ENCODE peak calls at places on chromosomes 4 and X, in five cellular contexts. C, L, A, J and R are unnamed samples. For H3K4me1, the result is how much of the 10 kb centered on the place peaks cover.

GRCh38 chr4:28310926-28311325 is 1450.3 kb downstream of the STIM2 start:
- DNase-seq in L (no peak), J (no peak), A (no peak), C (no peak), R (no peak)

GRCh38 chr4:52843958-52844357 is 18.2 kb upstream of the RASL11B start:
- DNase-seq in A (no peak), C (no peak), J (no peak), L (no peak), R (no peak)

GRCh38 chrX:15404712-15405111 is 20.5 kb upstream of the VEGFD start:
- DNase-seq in A (no peak), L (no peak), J (no peak), C (no peak), R (no peak)

GRCh38 chr4:17721496-17722360 is 59.7 kb downstream of the FAM184B start:
- DNase-seq in L (no peak), J (peak), A (no peak), C (no peak), R (no peak)

GRCh38 chr4:40990899-40991265 is 223.5 kb downstream of the APBB2 start:
- DNase-seq in L (no peak), J (no peak), A (no peak), C (no peak), R (no peak)

GRCh38 chrX:38260231-38260630 is 39.6 kb upstream of the SRPX start:
- DNase-seq in J (no peak), A (peak), L (peak), C (no peak), R (no peak)

GRCh38 chr4:2250764-2251072 is 8.8 kb upstream of the HAUS3 start:
- DNase-seq in J (no peak), C (no peak), A (no peak), L (no peak), R (no peak)

GRCh38 chrX:107935664-107936433 is 46.3 kb downstream of the TEX13B start:
- DNase-seq in A (no peak), L (no peak), C (no peak), J (no peak), R (no peak)

GRCh38 chr4:18022572-18023039 is 1.1 kb upstream of the LCORL start:
- DNase-seq in C (no peak), A (peak), J (no peak), L (no peak), R (no peak)

GRCh38 chrX:102658551-102658950 is 7.3 kb downstream of the GPRASP1 start:
- DNase-seq in A (no peak), J (no peak), C (no peak), L (peak), R (no peak)

GRCh38 chr4:4595252-4595651 is 53.4 kb upstream of the STX18 start:
- DNase-seq in A (no peak), J (no peak), L (no peak), C (no peak), R (no peak)

GRCh38 chr4:157957905-157958304 is 214.9 kb downstream of the GASK1B start:
- DNase-seq in C (no peak), L (no peak), J (no peak), A (no peak), R (no peak)

GRCh38 chr4:173519130-173520101 is 10.6 kb downstream of the HAND2 start:
- DNase-seq in J (no peak), C (no peak), L (no peak), A (no peak), R (no peak)

GRCh38 chrX:79330022-79330421 is 37.1 kb downstream of the ITM2A start:
- DNase-seq in L (no peak), C (no peak), J (no peak), A (no peak), R (no peak)

GRCh38 chr4:75733369-75733768 is 9.0 kb downstream of the USO1 start:
- DNase-seq in A (no peak), C (no peak), L (no peak), J (no peak), R (no peak)

GRCh38 chr4:150582101-150582565 is at the start of gene MAB21L2:
- DNase-seq in J (no peak), A (no peak), C (no peak), L (no peak), R (no peak)

GRCh38 chrX:131763674-131764073 is 219.8 kb downstream of the OR13H1 start:
- DNase-seq in J (no peak), A (no peak), C (peak), L (no peak), R (no peak)

GRCh38 chr4:88690355-88690754 is 7.3 kb downstream of the NAP1L5 start:
- DNase-seq in L (no peak), C (no peak), A (peak), J (no peak), R (no peak)

GRCh38 chr4:4386736-4387392 is at the start of gene NSG1:
- DNase-seq in J (no peak), A (no peak), C (no peak), L (no peak), R (no peak)

GRCh38 chr4:15366660-15367059 is 61.2 kb upstream of the C1QTNF7 start:
- DNase-seq in J (no peak), C (no peak), A (no peak), L (no peak), R (no peak)

DNA sequence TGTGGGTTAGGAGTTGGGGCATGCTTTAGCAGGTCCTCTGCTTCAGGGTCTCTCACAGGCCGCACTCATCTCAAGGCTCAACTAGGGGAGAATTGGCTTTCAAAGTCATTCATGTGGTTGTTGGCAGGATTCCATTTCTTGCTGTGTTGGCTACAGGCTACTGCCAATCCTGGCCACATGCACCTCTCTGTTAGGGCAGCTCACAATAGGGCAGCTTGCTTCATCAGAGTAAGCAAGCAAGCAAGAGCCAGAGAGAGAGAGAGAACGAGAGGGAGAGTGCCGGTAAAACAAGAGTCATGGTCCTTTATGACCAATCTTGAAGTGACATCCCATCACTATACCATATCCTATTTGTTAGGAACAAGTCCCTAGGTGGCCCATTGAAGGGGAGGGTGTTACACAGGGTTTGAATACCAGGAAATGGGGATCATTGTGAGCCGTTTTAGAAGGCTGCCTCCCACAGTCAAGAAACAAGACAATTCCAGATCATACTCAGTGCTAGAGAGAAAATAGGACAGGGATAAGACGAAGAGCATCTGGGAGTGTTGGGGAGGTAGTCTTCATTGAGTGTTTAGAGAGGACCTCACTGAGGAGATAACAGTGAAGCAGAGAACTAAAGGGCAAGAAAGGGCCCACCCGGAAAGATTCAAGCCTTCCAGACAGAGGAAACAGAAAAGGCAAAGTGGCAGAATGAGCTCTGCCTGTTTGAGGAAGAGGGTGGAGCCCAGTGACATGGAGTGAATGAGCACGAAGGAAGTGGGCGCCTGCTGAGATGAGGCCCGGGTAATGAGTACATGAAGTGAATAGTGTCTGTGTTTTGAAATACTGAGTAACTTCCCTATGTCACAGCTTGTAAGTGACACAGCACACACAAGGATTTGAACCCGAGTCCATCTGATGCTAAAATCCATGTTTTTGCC is 32.8 kb upstream of the TLR2 start:
- DNase-seq in L (no peak), J (no peak), A (no peak), C (no peak), R (no peak)
- TF ChIP-seq POLR2AphosphoS5 in L (no peak), J (no peak), A (no peak), C (peak), R (no peak)

GRCh38 chrX:148536961-148537360 is 36.5 kb downstream of the AFF2 start:
- DNase-seq in C (no peak), L (no peak), A (no peak), J (no peak), R (no peak)

GRCh38 chrX:148540114-148540513 is 39.7 kb downstream of the AFF2 start:
- DNase-seq in L (no peak), J (no peak), C (no peak), A (peak), R (no peak)

GRCh38 chrX:148541461-148541983 is 41.1 kb downstream of the AFF2 start:
- DNase-seq in A (no peak), L (no peak), J (no peak), C (no peak), R (no peak)

GRCh38 chrX:148537556-148538182 is 37.3 kb downstream of the AFF2 start:
- DNase-seq in L (no peak), A (peak), C (no peak), J (no peak), R (no peak)

GRCh38 chrX:148538582-148538981 is 38.2 kb downstream of the AFF2 start:
- DNase-seq in J (no peak), C (no peak), L (no peak), A (no peak), R (no peak)
- H3K4me1 ChIP-seq in J (under half), C (under half), L (under half), A (under half), R (under half)

GRCh38 chr4:25813705-25814104 is 49.1 kb downstream of the SEL1L3 start:
- DNase-seq in A (no peak), C (no peak), L (peak), J (no peak), R (no peak)
- TF ChIP-seq EP300 in A (no peak), C (no peak), L (no peak), J (no peak), R (no peak)

DNA sequence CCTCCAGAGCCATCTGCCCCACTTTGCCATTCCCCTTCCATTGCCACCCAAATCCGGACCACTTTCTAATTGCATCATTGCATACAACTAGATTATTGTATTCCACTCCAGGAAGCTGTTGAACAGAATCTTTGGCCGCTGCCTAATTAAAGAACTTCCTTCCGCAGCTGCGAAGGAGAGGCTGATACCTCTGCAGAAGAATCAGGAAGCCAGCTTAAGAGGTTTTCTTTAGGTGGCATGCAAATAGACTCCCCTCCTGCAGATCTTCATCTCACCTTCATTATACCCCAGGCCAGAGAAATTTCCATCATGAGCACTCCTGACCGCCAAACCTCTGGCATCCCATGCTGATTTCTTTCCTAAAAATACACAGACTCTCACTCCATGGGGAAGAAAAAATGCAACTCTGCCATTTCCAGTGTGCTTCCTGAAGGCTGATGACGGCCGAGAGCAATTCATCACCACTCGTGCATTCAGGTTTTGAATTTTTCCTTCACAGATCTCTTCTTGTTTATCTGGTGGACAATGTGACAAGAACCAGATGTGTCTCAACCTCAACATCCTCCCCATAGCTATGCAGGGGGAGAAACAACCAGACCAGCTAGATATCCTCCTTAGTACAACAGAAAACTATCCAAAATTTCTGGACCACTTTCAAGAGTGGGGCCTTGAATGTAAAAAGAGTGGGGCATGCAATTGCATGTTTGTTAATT is 31.2 kb downstream of the LGI2 start:
- DNase-seq in J (no peak), A (no peak), C (no peak), L (no peak), R (no peak)
- TF ChIP-seq POLR2AphosphoS5 in J (no peak), A (no peak), C (no peak), L (no peak), R (peak)

DNA sequence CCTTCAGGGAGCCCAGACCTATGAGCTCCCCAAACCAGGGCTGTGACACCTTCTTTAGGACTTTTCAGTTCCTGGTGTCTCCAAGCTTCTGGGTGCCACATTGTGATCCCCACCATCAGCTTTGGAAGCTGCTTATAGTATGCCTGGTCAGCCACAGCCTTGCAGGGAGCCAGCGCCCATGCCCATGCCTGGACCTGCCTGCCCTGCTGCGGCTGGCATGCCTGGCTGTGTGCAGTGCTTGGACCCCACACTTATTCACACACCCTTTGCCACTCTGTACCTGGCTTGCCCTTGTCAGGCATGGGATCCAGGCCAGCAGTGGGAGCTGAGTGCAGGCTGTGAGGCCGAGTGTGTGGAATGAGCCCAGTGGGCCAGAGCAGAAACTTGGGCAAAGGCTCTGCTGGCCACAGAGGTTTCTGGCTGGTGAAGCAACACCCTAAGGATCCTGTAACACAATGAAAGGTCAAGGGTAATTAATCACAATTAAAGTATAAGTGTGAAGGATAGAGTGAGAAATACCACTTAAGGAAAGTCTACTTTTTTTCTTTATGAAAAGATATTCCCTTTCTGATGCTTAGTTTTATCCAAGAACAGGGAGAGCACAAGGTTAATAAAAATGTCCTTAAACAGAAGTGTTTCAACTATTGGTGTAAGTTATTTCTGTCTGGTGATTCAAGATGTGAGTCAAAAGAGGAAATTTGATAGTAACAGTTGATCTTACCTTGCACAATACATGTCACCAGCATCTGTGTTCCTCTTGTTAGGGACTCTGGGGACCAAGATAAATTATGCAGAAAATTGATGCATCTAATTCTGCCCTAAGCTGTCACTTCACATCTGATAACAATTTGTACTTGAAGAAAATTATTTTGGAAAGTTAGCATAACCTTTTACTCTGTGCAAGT is 161.8 kb downstream of the FAM47A start:
- DNase-seq in J (no peak), C (no peak), A (no peak), L (no peak), R (no peak)
- H3K4me1 ChIP-seq in J (under half), C (under half), A (under half), L (under half), R (under half)

GRCh38 chr4:138834029-138834428 is 181.6 kb upstream of the NOCT start:
- DNase-seq in A (no peak), J (no peak), C (no peak), L (no peak), R (no peak)
- TF ChIP-seq EP300 in A (no peak), J (no peak), C (no peak), L (no peak), R (no peak)

DNA sequence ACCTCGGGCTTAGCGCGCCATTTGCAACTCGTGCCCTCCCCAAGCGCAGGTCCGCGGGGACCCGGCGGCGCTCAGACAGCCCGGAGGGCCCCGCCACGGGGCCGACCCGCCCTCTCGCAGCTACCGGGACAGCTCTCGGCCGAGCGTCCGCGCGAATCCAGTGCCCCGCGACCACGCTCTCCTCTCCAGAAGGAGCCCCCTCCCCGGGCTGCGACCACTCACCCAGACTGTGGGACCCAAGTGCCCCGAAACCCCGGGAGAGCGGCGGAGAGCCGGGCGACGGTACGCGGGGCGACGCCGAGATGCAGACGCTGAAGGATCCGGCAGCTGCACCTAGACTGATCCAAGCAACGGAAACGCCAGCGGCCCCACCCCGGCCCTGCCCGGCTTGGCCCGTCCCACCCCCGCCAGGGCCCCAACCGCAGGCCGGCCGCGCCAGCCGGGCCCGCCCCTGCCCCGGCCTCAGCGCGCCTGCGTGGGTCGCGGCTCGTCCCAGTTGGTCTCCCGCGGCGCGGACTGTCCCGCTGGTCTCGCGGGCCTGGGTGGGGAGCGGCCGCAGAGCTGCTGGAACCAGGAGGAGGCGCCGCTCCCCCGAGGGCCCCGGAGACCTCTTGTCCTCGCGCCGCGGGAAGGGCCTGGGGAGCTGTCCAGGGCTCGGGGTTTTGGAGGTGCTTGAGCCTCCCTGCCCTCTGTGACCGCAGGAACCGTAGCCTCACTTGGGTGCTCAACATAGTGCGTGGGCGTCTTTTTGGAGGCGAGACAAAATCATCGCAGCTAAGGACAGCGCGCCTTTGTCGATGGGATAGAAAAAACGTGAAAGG is at the start of gene ANXA5:
- DNase-seq in A (peak), J (peak), C (peak), L (peak), R (peak)
- TF ChIP-seq POLR2AphosphoS5 in A (peak), J (no peak), C (peak), L (peak), R (peak)